ENCODE peak calls at places on chromosomes 11 and 22, in ten cellular contexts. One of them, this sample, is unnamed.

GRCh38 chr11:88534185-88534584 is 196.6 kb upstream of the CTSC start:
- DNase-seq in cardiac muscle cell: no peak
- DNase-seq in fibroblast of lung: no peak
- DNase-seq in H9: no peak
- DNase-seq in ovary: no peak
- DNase-seq in heart right ventricle: no peak
- DNase-seq in neuronal stem cell: no peak
- DNase-seq in hepatocyte: no peak
- DNase-seq in colonic mucosa: no peak
- DNase-seq in CD4-positive, alpha-beta T cell: no peak
- DNase-seq in this sample: no peak

GRCh38 chr22:19961868-19962245 is 20.2 kb upstream of the TXNRD2 start:
- DNase-seq in cardiac muscle cell: no peak
- DNase-seq in fibroblast of lung: no peak
- DNase-seq in H9: no peak
- DNase-seq in ovary: no peak
- DNase-seq in heart right ventricle: no peak
- DNase-seq in neuronal stem cell: no peak
- DNase-seq in hepatocyte: no peak
- DNase-seq in colonic mucosa: no peak
- DNase-seq in CD4-positive, alpha-beta T cell: no peak
- DNase-seq in this sample: no peak

GRCh38 chr11:77191823-77192495 is 63.9 kb downstream of the MYO7A start:
- DNase-seq in cardiac muscle cell: peak
- DNase-seq in fibroblast of lung: peak
- DNase-seq in H9: peak
- DNase-seq in ovary: peak
- DNase-seq in heart right ventricle: no peak
- DNase-seq in neuronal stem cell: peak
- DNase-seq in hepatocyte: peak
- DNase-seq in colonic mucosa: peak
- DNase-seq in CD4-positive, alpha-beta T cell: peak
- DNase-seq in this sample: peak

GRCh38 chr22:48925450-48925849 is 902.2 kb downstream of the BRD1 start:
- DNase-seq in cardiac muscle cell: no peak
- DNase-seq in fibroblast of lung: no peak
- DNase-seq in H9: no peak
- DNase-seq in ovary: no peak
- DNase-seq in heart right ventricle: no peak
- DNase-seq in neuronal stem cell: no peak
- DNase-seq in hepatocyte: no peak
- DNase-seq in colonic mucosa: no peak
- DNase-seq in CD4-positive, alpha-beta T cell: no peak
- DNase-seq in this sample: no peak

GRCh38 chr11:10990637-10991036 is 132.8 kb upstream of the ZBED5 start:
- DNase-seq in cardiac muscle cell: no peak
- DNase-seq in fibroblast of lung: no peak
- DNase-seq in H9: no peak
- DNase-seq in ovary: no peak
- DNase-seq in heart right ventricle: no peak
- DNase-seq in neuronal stem cell: no peak
- DNase-seq in hepatocyte: no peak
- DNase-seq in colonic mucosa: no peak
- DNase-seq in CD4-positive, alpha-beta T cell: no peak
- DNase-seq in this sample: no peak

GRCh38 chr11:60831501-60832079 is 10.3 kb upstream of the CCDC86 start:
- DNase-seq in cardiac muscle cell: peak
- DNase-seq in fibroblast of lung: peak
- DNase-seq in H9: no peak
- DNase-seq in ovary: no peak
- DNase-seq in heart right ventricle: no peak
- DNase-seq in neuronal stem cell: no peak
- DNase-seq in hepatocyte: no peak
- DNase-seq in colonic mucosa: no peak
- DNase-seq in CD4-positive, alpha-beta T cell: no peak
- DNase-seq in this sample: no peak

GRCh38 chr11:65445101-65445603 is 22.6 kb downstream of the NEAT1 start:
- DNase-seq in cardiac muscle cell: peak
- DNase-seq in fibroblast of lung: no peak
- DNase-seq in H9: no peak
- DNase-seq in ovary: no peak
- DNase-seq in heart right ventricle: no peak
- DNase-seq in neuronal stem cell: no peak
- DNase-seq in hepatocyte: no peak
- DNase-seq in colonic mucosa: no peak
- DNase-seq in CD4-positive, alpha-beta T cell: no peak
- DNase-seq in this sample: no peak

GRCh38 chr11:362642-363442 is 6.5 kb upstream of the B4GALNT4 start:
- DNase-seq in cardiac muscle cell: no peak
- DNase-seq in fibroblast of lung: no peak
- DNase-seq in H9: peak
- DNase-seq in ovary: no peak
- DNase-seq in heart right ventricle: no peak
- DNase-seq in neuronal stem cell: no peak
- DNase-seq in hepatocyte: no peak
- DNase-seq in colonic mucosa: no peak
- DNase-seq in CD4-positive, alpha-beta T cell: no peak
- DNase-seq in this sample: no peak

GRCh38 chr11:17779861-17780594 is 45.4 kb downstream of the KCNC1 start:
- DNase-seq in cardiac muscle cell: no peak
- DNase-seq in fibroblast of lung: no peak
- DNase-seq in H9: no peak
- DNase-seq in ovary: no peak
- DNase-seq in heart right ventricle: no peak
- DNase-seq in neuronal stem cell: no peak
- DNase-seq in hepatocyte: no peak
- DNase-seq in colonic mucosa: no peak
- DNase-seq in CD4-positive, alpha-beta T cell: no peak
- DNase-seq in this sample: no peak

GRCh38 chr22:49067504-49067903 is 760.2 kb downstream of the BRD1 start:
- DNase-seq in cardiac muscle cell: no peak
- DNase-seq in fibroblast of lung: no peak
- DNase-seq in H9: no peak
- DNase-seq in ovary: no peak
- DNase-seq in heart right ventricle: no peak
- DNase-seq in neuronal stem cell: no peak
- DNase-seq in hepatocyte: no peak
- DNase-seq in colonic mucosa: no peak
- DNase-seq in CD4-positive, alpha-beta T cell: no peak
- DNase-seq in this sample: no peak

GRCh38 chr11:102419181-102419580 is 33.4 kb downstream of the TMEM123 start:
- DNase-seq in cardiac muscle cell: no peak
- DNase-seq in fibroblast of lung: no peak
- DNase-seq in H9: no peak
- DNase-seq in ovary: no peak
- DNase-seq in heart right ventricle: no peak
- DNase-seq in neuronal stem cell: no peak
- DNase-seq in hepatocyte: no peak
- DNase-seq in colonic mucosa: no peak
- DNase-seq in CD4-positive, alpha-beta T cell: no peak
- DNase-seq in this sample: no peak

GRCh38 chr22:46010951-46011626 is 34.1 kb upstream of the WNT7B start:
- DNase-seq in cardiac muscle cell: no peak
- DNase-seq in fibroblast of lung: no peak
- DNase-seq in H9: no peak
- DNase-seq in ovary: no peak
- DNase-seq in heart right ventricle: no peak
- DNase-seq in neuronal stem cell: no peak
- DNase-seq in hepatocyte: no peak
- DNase-seq in colonic mucosa: no peak
- DNase-seq in CD4-positive, alpha-beta T cell: no peak
- DNase-seq in this sample: peak

DNA sequence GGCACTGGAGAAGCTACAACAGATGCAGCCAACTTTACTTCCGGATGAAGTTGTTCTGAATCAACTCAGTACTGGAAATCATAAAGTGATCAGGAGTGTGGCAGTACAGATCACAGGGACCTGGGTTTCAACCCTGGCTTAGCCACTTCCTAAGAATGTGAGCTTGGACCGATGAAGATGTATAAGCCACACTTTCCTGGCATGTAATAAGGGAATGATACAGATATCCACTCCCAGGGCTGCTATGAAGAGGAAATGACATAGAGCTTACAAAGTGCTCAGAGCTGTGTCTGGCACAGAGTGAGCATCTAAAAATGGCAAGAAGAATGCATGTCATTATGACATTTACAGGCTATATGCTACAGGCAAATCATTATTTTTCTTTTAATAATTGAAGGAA is 378.7 kb downstream of the NTM start:
- DNase-seq in cardiac muscle cell: peak
- DNase-seq in fibroblast of lung: peak
- DNase-seq in H9: no peak
- DNase-seq in ovary: no peak
- DNase-seq in heart right ventricle: no peak
- DNase-seq in neuronal stem cell: no peak
- DNase-seq in hepatocyte: no peak
- DNase-seq in colonic mucosa: no peak
- DNase-seq in CD4-positive, alpha-beta T cell: no peak
- DNase-seq in this sample: no peak
- H3K27ac ChIP-seq in cardiac muscle cell: no peak
- H3K27ac ChIP-seq in fibroblast of lung: peak
- H3K27ac ChIP-seq in H9: no peak
- H3K27ac ChIP-seq in ovary: no peak
- H3K27ac ChIP-seq in heart right ventricle: no peak
- H3K27ac ChIP-seq in neuronal stem cell: no peak
- H3K27ac ChIP-seq in hepatocyte: no peak
- H3K27ac ChIP-seq in colonic mucosa: no peak
- H3K27ac ChIP-seq in CD4-positive, alpha-beta T cell: no peak
- H3K27ac ChIP-seq in this sample: no peak

GRCh38 chr11:85795712-85796487 is 15.0 kb downstream of the SYTL2 start:
- DNase-seq in cardiac muscle cell: no peak
- DNase-seq in fibroblast of lung: no peak
- DNase-seq in H9: no peak
- DNase-seq in ovary: no peak
- DNase-seq in heart right ventricle: no peak
- DNase-seq in neuronal stem cell: no peak
- DNase-seq in hepatocyte: no peak
- DNase-seq in colonic mucosa: no peak
- DNase-seq in CD4-positive, alpha-beta T cell: no peak
- DNase-seq in this sample: no peak

GRCh38 chr11:85787809-85788805 is 22.8 kb downstream of the SYTL2 start:
- DNase-seq in cardiac muscle cell: no peak
- DNase-seq in fibroblast of lung: no peak
- DNase-seq in H9: no peak
- DNase-seq in ovary: no peak
- DNase-seq in heart right ventricle: no peak
- DNase-seq in neuronal stem cell: no peak
- DNase-seq in hepatocyte: peak
- DNase-seq in colonic mucosa: peak
- DNase-seq in CD4-positive, alpha-beta T cell: no peak
- DNase-seq in this sample: peak

GRCh38 chr11:85787168-85787567 is 23.8 kb downstream of the SYTL2 start:
- DNase-seq in cardiac muscle cell: no peak
- DNase-seq in fibroblast of lung: no peak
- DNase-seq in H9: no peak
- DNase-seq in ovary: no peak
- DNase-seq in heart right ventricle: no peak
- DNase-seq in neuronal stem cell: no peak
- DNase-seq in hepatocyte: no peak
- DNase-seq in colonic mucosa: no peak
- DNase-seq in CD4-positive, alpha-beta T cell: no peak
- DNase-seq in this sample: no peak

GRCh38 chr11:85791326-85791990 is 19.5 kb downstream of the SYTL2 start:
- DNase-seq in cardiac muscle cell: no peak
- DNase-seq in fibroblast of lung: peak
- DNase-seq in H9: no peak
- DNase-seq in ovary: no peak
- DNase-seq in heart right ventricle: no peak
- DNase-seq in neuronal stem cell: no peak
- DNase-seq in hepatocyte: peak
- DNase-seq in colonic mucosa: no peak
- DNase-seq in CD4-positive, alpha-beta T cell: no peak
- DNase-seq in this sample: no peak
- H3K27ac ChIP-seq in cardiac muscle cell: no peak
- H3K27ac ChIP-seq in fibroblast of lung: no peak
- H3K27ac ChIP-seq in H9: no peak
- H3K27ac ChIP-seq in ovary: no peak
- H3K27ac ChIP-seq in heart right ventricle: no peak
- H3K27ac ChIP-seq in neuronal stem cell: no peak
- H3K27ac ChIP-seq in hepatocyte: peak
- H3K27ac ChIP-seq in colonic mucosa: peak
- H3K27ac ChIP-seq in CD4-positive, alpha-beta T cell: no peak
- H3K27ac ChIP-seq in this sample: no peak

GRCh38 chr11:34685864-34686263 is 65.0 kb downstream of the EHF start:
- DNase-seq in cardiac muscle cell: no peak
- DNase-seq in fibroblast of lung: no peak
- DNase-seq in H9: no peak
- DNase-seq in ovary: no peak
- DNase-seq in heart right ventricle: no peak
- DNase-seq in neuronal stem cell: no peak
- DNase-seq in hepatocyte: no peak
- DNase-seq in colonic mucosa: no peak
- DNase-seq in CD4-positive, alpha-beta T cell: no peak
- DNase-seq in this sample: no peak

GRCh38 chr11:34680206-34680605 is 59.3 kb downstream of the EHF start:
- DNase-seq in cardiac muscle cell: no peak
- DNase-seq in fibroblast of lung: peak
- DNase-seq in H9: no peak
- DNase-seq in ovary: no peak
- DNase-seq in heart right ventricle: no peak
- DNase-seq in neuronal stem cell: no peak
- DNase-seq in hepatocyte: no peak
- DNase-seq in colonic mucosa: no peak
- DNase-seq in CD4-positive, alpha-beta T cell: no peak
- DNase-seq in this sample: no peak

GRCh38 chr11:34679681-34680080 is 58.8 kb downstream of the EHF start:
- DNase-seq in cardiac muscle cell: no peak
- DNase-seq in fibroblast of lung: peak
- DNase-seq in H9: no peak
- DNase-seq in ovary: no peak
- DNase-seq in heart right ventricle: peak
- DNase-seq in neuronal stem cell: no peak
- DNase-seq in hepatocyte: no peak
- DNase-seq in colonic mucosa: no peak
- DNase-seq in CD4-positive, alpha-beta T cell: no peak
- DNase-seq in this sample: no peak

GRCh38 chr11:34680918-34681554 is 60.1 kb downstream of the EHF start:
- DNase-seq in cardiac muscle cell: peak
- DNase-seq in fibroblast of lung: peak
- DNase-seq in H9: no peak
- DNase-seq in ovary: no peak
- DNase-seq in heart right ventricle: no peak
- DNase-seq in neuronal stem cell: no peak
- DNase-seq in hepatocyte: no peak
- DNase-seq in colonic mucosa: no peak
- DNase-seq in CD4-positive, alpha-beta T cell: no peak
- DNase-seq in this sample: no peak

GRCh38 chr11:34682822-34683221 is 61.9 kb downstream of the EHF start:
- DNase-seq in cardiac muscle cell: peak
- DNase-seq in fibroblast of lung: no peak
- DNase-seq in H9: no peak
- DNase-seq in ovary: no peak
- DNase-seq in heart right ventricle: no peak
- DNase-seq in neuronal stem cell: no peak
- DNase-seq in hepatocyte: no peak
- DNase-seq in colonic mucosa: no peak
- DNase-seq in CD4-positive, alpha-beta T cell: no peak
- DNase-seq in this sample: peak
- H3K27ac ChIP-seq in cardiac muscle cell: no peak
- H3K27ac ChIP-seq in fibroblast of lung: no peak
- H3K27ac ChIP-seq in H9: no peak
- H3K27ac ChIP-seq in ovary: no peak
- H3K27ac ChIP-seq in heart right ventricle: no peak
- H3K27ac ChIP-seq in neuronal stem cell: no peak
- H3K27ac ChIP-seq in hepatocyte: no peak
- H3K27ac ChIP-seq in colonic mucosa: no peak
- H3K27ac ChIP-seq in CD4-positive, alpha-beta T cell: no peak
- H3K27ac ChIP-seq in this sample: no peak

GRCh38 chr22:30970356-30970746 is 1.3 kb downstream of the TUG1 start:
- DNase-seq in cardiac muscle cell: no peak
- DNase-seq in fibroblast of lung: no peak
- DNase-seq in H9: no peak
- DNase-seq in ovary: no peak
- DNase-seq in heart right ventricle: no peak
- DNase-seq in neuronal stem cell: no peak
- DNase-seq in hepatocyte: no peak
- DNase-seq in colonic mucosa: no peak
- DNase-seq in CD4-positive, alpha-beta T cell: no peak
- DNase-seq in this sample: no peak
- H3K27ac ChIP-seq in cardiac muscle cell: no peak
- H3K27ac ChIP-seq in fibroblast of lung: no peak
- H3K27ac ChIP-seq in H9: no peak
- H3K27ac ChIP-seq in ovary: no peak
- H3K27ac ChIP-seq in heart right ventricle: no peak
- H3K27ac ChIP-seq in neuronal stem cell: no peak
- H3K27ac ChIP-seq in hepatocyte: peak
- H3K27ac ChIP-seq in colonic mucosa: no peak
- H3K27ac ChIP-seq in CD4-positive, alpha-beta T cell: no peak
- H3K27ac ChIP-seq in this sample: no peak